ENCODE peak calls at places on chromosomes 3 and 15, in ten cellular contexts. One of them, this sample, is unnamed.

GRCh38 chr3:167750273-167750971 is 14.9 kb downstream of the SERPINI1 start:
- DNase-seq in HCT116: no peak
- DNase-seq in AG04449: no peak
- DNase-seq in B cell: peak
- DNase-seq in cardiac muscle cell: no peak
- DNase-seq in GM13977: peak
- DNase-seq in astrocyte: no peak
- DNase-seq in omental fat pad: no peak
- DNase-seq in CD4-positive, alpha-beta T cell: no peak
- DNase-seq in nephron progenitor cell: no peak
- DNase-seq in this sample: no peak

GRCh38 chr15:67747949-67748348 is 77.4 kb upstream of the SKOR1 start:
- DNase-seq in B cell: no peak
- DNase-seq in cardiac muscle cell: no peak
- DNase-seq in CD4-positive, alpha-beta T cell: no peak
- DNase-seq in AG04449: no peak
- DNase-seq in HCT116: no peak
- DNase-seq in nephron progenitor cell: no peak
- DNase-seq in omental fat pad: no peak
- DNase-seq in astrocyte: no peak
- DNase-seq in GM13977: no peak
- DNase-seq in this sample: no peak

GRCh38 chr3:155891341-155891740 is 20.9 kb downstream of the GMPS start:
- DNase-seq in B cell: no peak
- DNase-seq in nephron progenitor cell: no peak
- DNase-seq in CD4-positive, alpha-beta T cell: no peak
- DNase-seq in astrocyte: peak
- DNase-seq in AG04449: no peak
- DNase-seq in cardiac muscle cell: no peak
- DNase-seq in omental fat pad: no peak
- DNase-seq in GM13977: no peak
- DNase-seq in HCT116: no peak
- DNase-seq in this sample: no peak

GRCh38 chr3:51622868-51623267 is 48.2 kb upstream of the TEX264 start:
- DNase-seq in GM13977: no peak
- DNase-seq in HCT116: no peak
- DNase-seq in AG04449: no peak
- DNase-seq in omental fat pad: no peak
- DNase-seq in cardiac muscle cell: no peak
- DNase-seq in nephron progenitor cell: no peak
- DNase-seq in astrocyte: peak
- DNase-seq in B cell: no peak
- DNase-seq in CD4-positive, alpha-beta T cell: no peak
- DNase-seq in this sample: no peak

GRCh38 chr15:60584355-60585023 is 105.5 kb upstream of the ICE2 start:
- DNase-seq in nephron progenitor cell: no peak
- DNase-seq in AG04449: no peak
- DNase-seq in cardiac muscle cell: no peak
- DNase-seq in omental fat pad: no peak
- DNase-seq in CD4-positive, alpha-beta T cell: no peak
- DNase-seq in GM13977: no peak
- DNase-seq in astrocyte: no peak
- DNase-seq in B cell: no peak
- DNase-seq in HCT116: no peak
- DNase-seq in this sample: no peak

GRCh38 chr3:66808891-66809578 is 189.1 kb upstream of the KBTBD8 start:
- DNase-seq in AG04449: no peak
- DNase-seq in cardiac muscle cell: no peak
- DNase-seq in omental fat pad: no peak
- DNase-seq in B cell: no peak
- DNase-seq in GM13977: no peak
- DNase-seq in astrocyte: no peak
- DNase-seq in HCT116: no peak
- DNase-seq in nephron progenitor cell: no peak
- DNase-seq in CD4-positive, alpha-beta T cell: no peak
- DNase-seq in this sample: no peak

GRCh38 chr3:59367150-59367549 is 317.3 kb upstream of the CFAP20DC start:
- DNase-seq in CD4-positive, alpha-beta T cell: no peak
- DNase-seq in GM13977: no peak
- DNase-seq in HCT116: no peak
- DNase-seq in astrocyte: peak
- DNase-seq in AG04449: no peak
- DNase-seq in B cell: no peak
- DNase-seq in omental fat pad: no peak
- DNase-seq in nephron progenitor cell: no peak
- DNase-seq in cardiac muscle cell: no peak
- DNase-seq in this sample: no peak

GRCh38 chr3:30225021-30225420 is 381.4 kb upstream of the TGFBR2 start:
- DNase-seq in GM13977: no peak
- DNase-seq in HCT116: no peak
- DNase-seq in astrocyte: peak
- DNase-seq in CD4-positive, alpha-beta T cell: no peak
- DNase-seq in AG04449: no peak
- DNase-seq in cardiac muscle cell: no peak
- DNase-seq in nephron progenitor cell: no peak
- DNase-seq in omental fat pad: no peak
- DNase-seq in B cell: no peak
- DNase-seq in this sample: no peak

GRCh38 chr3:16841906-16842709 is 42.6 kb upstream of the PLCL2 start:
- DNase-seq in omental fat pad: no peak
- DNase-seq in B cell: peak
- DNase-seq in CD4-positive, alpha-beta T cell: peak
- DNase-seq in AG04449: no peak
- DNase-seq in HCT116: no peak
- DNase-seq in nephron progenitor cell: peak
- DNase-seq in GM13977: peak
- DNase-seq in cardiac muscle cell: peak
- DNase-seq in astrocyte: no peak
- DNase-seq in this sample: peak

GRCh38 chr3:135172191-135172869 is 377.3 kb downstream of the EPHB1 start:
- DNase-seq in AG04449: no peak
- DNase-seq in nephron progenitor cell: no peak
- DNase-seq in HCT116: no peak
- DNase-seq in B cell: no peak
- DNase-seq in cardiac muscle cell: no peak
- DNase-seq in CD4-positive, alpha-beta T cell: no peak
- DNase-seq in omental fat pad: no peak
- DNase-seq in GM13977: no peak
- DNase-seq in astrocyte: no peak
- DNase-seq in this sample: no peak

GRCh38 chr3:61809879-61810278 is 248.5 kb downstream of the PTPRG start:
- DNase-seq in cardiac muscle cell: peak
- DNase-seq in nephron progenitor cell: no peak
- DNase-seq in HCT116: no peak
- DNase-seq in GM13977: no peak
- DNase-seq in B cell: no peak
- DNase-seq in CD4-positive, alpha-beta T cell: no peak
- DNase-seq in omental fat pad: no peak
- DNase-seq in AG04449: no peak
- DNase-seq in astrocyte: no peak
- DNase-seq in this sample: no peak

GRCh38 chr3:64494530-64494929 is 193.3 kb downstream of the ADAMTS9 start:
- DNase-seq in cardiac muscle cell: no peak
- DNase-seq in astrocyte: no peak
- DNase-seq in omental fat pad: no peak
- DNase-seq in nephron progenitor cell: no peak
- DNase-seq in AG04449: no peak
- DNase-seq in CD4-positive, alpha-beta T cell: no peak
- DNase-seq in GM13977: no peak
- DNase-seq in HCT116: no peak
- DNase-seq in B cell: no peak
- DNase-seq in this sample: no peak

GRCh38 chr3:126128504-126129407 is 44.8 kb upstream of the SLC41A3 start:
- DNase-seq in nephron progenitor cell: peak
- DNase-seq in CD4-positive, alpha-beta T cell: no peak
- DNase-seq in cardiac muscle cell: no peak
- DNase-seq in B cell: no peak
- DNase-seq in omental fat pad: peak
- DNase-seq in astrocyte: no peak
- DNase-seq in HCT116: no peak
- DNase-seq in GM13977: no peak
- DNase-seq in AG04449: no peak
- DNase-seq in this sample: peak

GRCh38 chr3:141498592-141499223 is 11.9 kb downstream of the RASA2 start:
- DNase-seq in astrocyte: no peak
- DNase-seq in B cell: peak
- DNase-seq in nephron progenitor cell: no peak
- DNase-seq in AG04449: no peak
- DNase-seq in CD4-positive, alpha-beta T cell: peak
- DNase-seq in GM13977: no peak
- DNase-seq in omental fat pad: no peak
- DNase-seq in HCT116: no peak
- DNase-seq in cardiac muscle cell: no peak
- DNase-seq in this sample: peak

GRCh38 chr15:53588773-53589172 is 170.7 kb downstream of the WDR72 start:
- DNase-seq in CD4-positive, alpha-beta T cell: no peak
- DNase-seq in B cell: no peak
- DNase-seq in HCT116: no peak
- DNase-seq in astrocyte: peak
- DNase-seq in AG04449: peak
- DNase-seq in omental fat pad: no peak
- DNase-seq in cardiac muscle cell: no peak
- DNase-seq in nephron progenitor cell: no peak
- DNase-seq in GM13977: no peak
- DNase-seq in this sample: no peak

GRCh38 chr15:26996250-26996649 is 25.3 kb downstream of the GABRG3 start:
- DNase-seq in GM13977: no peak
- DNase-seq in nephron progenitor cell: no peak
- DNase-seq in astrocyte: no peak
- DNase-seq in B cell: no peak
- DNase-seq in HCT116: no peak
- DNase-seq in omental fat pad: no peak
- DNase-seq in CD4-positive, alpha-beta T cell: no peak
- DNase-seq in AG04449: no peak
- DNase-seq in cardiac muscle cell: no peak
- DNase-seq in this sample: no peak

GRCh38 chr3:178325330-178325729 is 210.9 kb upstream of the KCNMB2 start:
- DNase-seq in CD4-positive, alpha-beta T cell: no peak
- DNase-seq in omental fat pad: no peak
- DNase-seq in nephron progenitor cell: no peak
- DNase-seq in astrocyte: peak
- DNase-seq in HCT116: no peak
- DNase-seq in B cell: no peak
- DNase-seq in GM13977: no peak
- DNase-seq in cardiac muscle cell: no peak
- DNase-seq in AG04449: peak
- DNase-seq in this sample: no peak

GRCh38 chr3:32354362-32354778 is 37.3 kb upstream of the CMTM7 start:
- DNase-seq in B cell: no peak
- DNase-seq in cardiac muscle cell: no peak
- DNase-seq in CD4-positive, alpha-beta T cell: no peak
- DNase-seq in GM13977: no peak
- DNase-seq in nephron progenitor cell: no peak
- DNase-seq in omental fat pad: no peak
- DNase-seq in AG04449: no peak
- DNase-seq in HCT116: no peak
- DNase-seq in astrocyte: peak
- DNase-seq in this sample: no peak

GRCh38 chr3:171809513-171810277 is 588 bp downstream of the PLD1 start:
- DNase-seq in AG04449: peak
- DNase-seq in nephron progenitor cell: peak
- DNase-seq in omental fat pad: peak
- DNase-seq in B cell: no peak
- DNase-seq in astrocyte: peak
- DNase-seq in CD4-positive, alpha-beta T cell: peak
- DNase-seq in HCT116: no peak
- DNase-seq in cardiac muscle cell: peak
- DNase-seq in GM13977: peak
- DNase-seq in this sample: peak
- TF ChIP-seq CTCF in AG04449: no peak
- TF ChIP-seq CTCF in nephron progenitor cell: no peak
- TF ChIP-seq CTCF in omental fat pad: no peak
- TF ChIP-seq CTCF in B cell: no peak
- TF ChIP-seq CTCF in astrocyte: no peak
- TF ChIP-seq CTCF in CD4-positive, alpha-beta T cell: no peak
- TF ChIP-seq CTCF in HCT116: no peak
- TF ChIP-seq CTCF in cardiac muscle cell: no peak
- TF ChIP-seq CTCF in GM13977: peak
- TF ChIP-seq CTCF in this sample: no peak

GRCh38 chr3:172596394-172596706 is 73.1 kb upstream of the TNFSF10 start:
- DNase-seq in AG04449: no peak
- DNase-seq in GM13977: no peak
- DNase-seq in nephron progenitor cell: no peak
- DNase-seq in CD4-positive, alpha-beta T cell: no peak
- DNase-seq in B cell: no peak
- DNase-seq in astrocyte: no peak
- DNase-seq in cardiac muscle cell: no peak
- DNase-seq in omental fat pad: no peak
- DNase-seq in HCT116: no peak
- DNase-seq in this sample: no peak
- TF ChIP-seq CTCF in AG04449: no peak
- TF ChIP-seq CTCF in GM13977: no peak
- TF ChIP-seq CTCF in nephron progenitor cell: no peak
- TF ChIP-seq CTCF in CD4-positive, alpha-beta T cell: peak
- TF ChIP-seq CTCF in B cell: no peak
- TF ChIP-seq CTCF in astrocyte: no peak
- TF ChIP-seq CTCF in cardiac muscle cell: no peak
- TF ChIP-seq CTCF in omental fat pad: no peak
- TF ChIP-seq CTCF in HCT116: no peak
- TF ChIP-seq CTCF in this sample: peak

DNA sequence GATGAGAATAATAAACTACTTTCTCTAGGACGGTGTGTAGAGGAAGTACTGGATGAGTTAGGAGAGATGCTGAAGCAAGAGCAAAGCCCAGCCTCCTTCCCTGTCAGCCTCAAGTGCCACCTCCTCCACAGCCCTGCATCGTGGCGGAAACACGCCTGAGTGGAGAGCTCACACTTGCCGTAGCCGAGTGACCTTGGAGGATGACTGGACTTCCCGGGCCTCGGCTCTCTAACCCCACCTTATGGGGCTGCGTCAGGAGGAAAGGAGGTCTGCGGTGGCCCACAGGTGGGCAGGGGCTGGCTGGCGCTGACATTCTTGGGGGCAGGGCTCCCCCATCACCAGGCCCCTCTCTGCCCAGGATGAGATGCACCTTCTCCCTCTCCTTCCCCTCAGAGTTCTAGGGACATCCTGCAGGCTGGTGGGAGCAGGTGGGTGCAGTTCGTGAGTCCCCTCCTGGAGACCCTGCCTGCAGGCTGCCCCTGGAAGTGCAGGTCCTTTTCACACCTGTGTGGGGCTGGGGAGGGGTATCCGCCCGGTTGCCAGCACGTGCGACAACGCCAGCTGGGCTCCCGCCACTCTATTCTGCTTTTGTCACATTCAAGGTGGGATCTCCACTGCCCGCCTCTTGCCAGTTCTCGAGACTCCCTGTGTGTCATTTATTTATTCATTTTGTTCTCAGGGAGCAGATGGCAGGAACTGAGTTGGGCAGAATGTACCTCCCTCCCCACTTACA is 175.2 kb downstream of the MEGF11 start:
- DNase-seq in astrocyte: no peak
- DNase-seq in AG04449: no peak
- DNase-seq in nephron progenitor cell: no peak
- DNase-seq in B cell: no peak
- DNase-seq in HCT116: no peak
- DNase-seq in GM13977: no peak
- DNase-seq in CD4-positive, alpha-beta T cell: no peak
- DNase-seq in cardiac muscle cell: peak
- DNase-seq in omental fat pad: no peak
- DNase-seq in this sample: no peak
- TF ChIP-seq CTCF in astrocyte: no peak
- TF ChIP-seq CTCF in AG04449: no peak
- TF ChIP-seq CTCF in nephron progenitor cell: no peak
- TF ChIP-seq CTCF in B cell: no peak
- TF ChIP-seq CTCF in HCT116: no peak
- TF ChIP-seq CTCF in GM13977: no peak
- TF ChIP-seq CTCF in CD4-positive, alpha-beta T cell: no peak
- TF ChIP-seq CTCF in cardiac muscle cell: no peak
- TF ChIP-seq CTCF in omental fat pad: no peak
- TF ChIP-seq CTCF in this sample: no peak

GRCh38 chr15:41911691-41912345 is 18.0 kb upstream of the SPTBN5 start:
- DNase-seq in B cell: no peak
- DNase-seq in CD4-positive, alpha-beta T cell: no peak
- DNase-seq in HCT116: no peak
- DNase-seq in astrocyte: no peak
- DNase-seq in cardiac muscle cell: no peak
- DNase-seq in omental fat pad: no peak
- DNase-seq in AG04449: no peak
- DNase-seq in nephron progenitor cell: no peak
- DNase-seq in GM13977: no peak
- DNase-seq in this sample: no peak
- TF ChIP-seq CTCF in B cell: no peak
- TF ChIP-seq CTCF in CD4-positive, alpha-beta T cell: no peak
- TF ChIP-seq CTCF in HCT116: no peak
- TF ChIP-seq CTCF in astrocyte: no peak
- TF ChIP-seq CTCF in cardiac muscle cell: no peak
- TF ChIP-seq CTCF in omental fat pad: no peak
- TF ChIP-seq CTCF in AG04449: no peak
- TF ChIP-seq CTCF in nephron progenitor cell: no peak
- TF ChIP-seq CTCF in GM13977: no peak
- TF ChIP-seq CTCF in this sample: no peak